ENCODE peak calls at places on chromosome 4, in ten cellular contexts. O, N, J, F, E, C, P, K, V and I are unnamed samples.

GRCh38 chr4:176340871-176341685 is 21.3 kb downstream of the SPCS3 start:
- DNase-seq in F (no peak), J (no peak), O (peak), K (peak), V (no peak), N (no peak), P (no peak), E (peak), C (peak), I (peak)

GRCh38 chr4:1249731-1250526 is 999 bp upstream of the CTBP1 start:
- DNase-seq in F (peak), J (peak), E (peak), C (peak), K (peak), O (peak), V (peak), P (no peak), N (no peak), I (no peak)

GRCh38 chr4:176841730-176842129 is 49.0 kb upstream of the VEGFC start:
- DNase-seq in J (no peak), E (no peak), F (no peak), N (no peak), P (peak), O (peak), V (no peak), C (peak), K (no peak), I (no peak)

GRCh38 chr4:42302348-42302747 is 94.9 kb upstream of the SHISA3 start:
- DNase-seq in O (peak), K (peak), V (no peak), P (no peak), C (no peak), N (no peak), E (peak), J (no peak), F (no peak), I (peak)

GRCh38 chr4:44772340-44772739 is 46.0 kb upstream of the GNPDA2 start:
- DNase-seq in F (no peak), C (no peak), P (no peak), E (no peak), O (no peak), K (no peak), N (no peak), J (no peak), V (no peak), I (no peak)

GRCh38 chr4:110609044-110609750 is 13.7 kb downstream of the PITX2 start:
- DNase-seq in C (no peak), E (no peak), J (no peak), P (no peak), N (no peak), F (no peak), K (no peak), V (no peak), O (no peak), I (peak)

GRCh38 chr4:5157721-5158390 is 106.6 kb downstream of the STK32B start:
- DNase-seq in N (no peak), F (no peak), J (no peak), P (no peak), E (no peak), O (no peak), V (no peak), K (no peak), C (no peak), I (no peak)

GRCh38 chr4:85807247-85807915 is 332.4 kb downstream of the ARHGAP24 start:
- DNase-seq in E (no peak), F (no peak), N (peak), K (no peak), P (no peak), C (peak), J (peak), V (no peak), O (peak), I (no peak)

GRCh38 chr4:32215277-32215676 is 1495.1 kb downstream of the PCDH7 start:
- DNase-seq in P (no peak), N (no peak), E (no peak), C (no peak), O (no peak), K (no peak), V (peak), J (no peak), F (no peak), I (no peak)

GRCh38 chr4:75142377-75142776 is 209.5 kb downstream of the PARM1 start:
- DNase-seq in E (no peak), P (no peak), J (no peak), K (no peak), N (no peak), V (no peak), F (no peak), O (no peak), C (peak), I (no peak)

GRCh38 chr4:30536231-30536630 is 183.9 kb upstream of the PCDH7 start:
- DNase-seq in F (no peak), J (no peak), C (no peak), N (no peak), V (no peak), K (no peak), E (no peak), P (no peak), O (peak), I (no peak)

GRCh38 chr4:14361084-14361483 is 641.2 kb upstream of the CPEB2 start:
- DNase-seq in J (no peak), V (no peak), F (no peak), C (peak), O (no peak), E (no peak), N (no peak), P (no peak), K (no peak), I (no peak)

DNA sequence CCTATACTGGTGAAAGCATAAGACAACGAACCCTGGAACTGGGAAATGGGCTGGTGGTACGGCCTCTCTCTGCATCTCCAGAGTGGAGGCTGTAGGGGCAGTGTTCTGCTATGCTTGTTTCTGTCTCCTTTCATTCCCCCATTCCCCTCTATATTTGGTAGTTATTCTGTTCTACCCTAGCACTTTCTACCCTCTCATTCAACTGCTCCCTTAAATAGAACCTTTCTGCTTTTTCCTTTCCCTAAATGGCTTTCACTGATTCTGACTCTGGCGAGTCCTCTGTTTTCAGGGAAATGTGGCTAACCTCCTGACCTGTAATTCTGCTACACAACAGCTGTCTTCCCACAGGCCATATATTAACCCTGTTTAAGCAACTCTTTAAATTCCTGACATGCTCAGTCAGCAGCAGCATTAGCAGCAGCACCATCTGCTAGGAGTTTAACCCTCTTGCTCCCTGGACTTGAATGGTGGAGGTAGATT is 94.2 kb downstream of the CXCL13 start:
- DNase-seq in E (no peak), N (no peak), K (no peak), V (no peak), F (no peak), O (peak), J (no peak), P (peak), C (peak), I (peak)
- TF ChIP-seq CTCF in E (no peak), N (no peak), K (no peak), V (no peak), F (no peak), O (peak), J (peak), P (no peak), C (no peak), I (peak)

GRCh38 chr4:83455300-83456183 is at the start of the genes HELQ and MRPS18C:
- DNase-seq in O (peak), E (peak), V (peak), P (peak), J (peak), K (peak), N (peak), F (peak), C (peak), I (peak)
- TF ChIP-seq CTCF in O (peak), E (peak), V (no peak), P (no peak), J (peak), K (no peak), N (peak), F (peak), C (no peak), I (no peak)

GRCh38 chr4:184100297-184100885 is 117.3 kb downstream of the ENPP6 start:
- DNase-seq in E (peak), V (peak), P (no peak), F (peak), O (peak), C (no peak), N (peak), J (no peak), K (no peak), I (peak)
- TF ChIP-seq CTCF in E (peak), V (peak), P (peak), F (peak), O (peak), C (peak), N (peak), J (no peak), K (no peak), I (peak)

DNA sequence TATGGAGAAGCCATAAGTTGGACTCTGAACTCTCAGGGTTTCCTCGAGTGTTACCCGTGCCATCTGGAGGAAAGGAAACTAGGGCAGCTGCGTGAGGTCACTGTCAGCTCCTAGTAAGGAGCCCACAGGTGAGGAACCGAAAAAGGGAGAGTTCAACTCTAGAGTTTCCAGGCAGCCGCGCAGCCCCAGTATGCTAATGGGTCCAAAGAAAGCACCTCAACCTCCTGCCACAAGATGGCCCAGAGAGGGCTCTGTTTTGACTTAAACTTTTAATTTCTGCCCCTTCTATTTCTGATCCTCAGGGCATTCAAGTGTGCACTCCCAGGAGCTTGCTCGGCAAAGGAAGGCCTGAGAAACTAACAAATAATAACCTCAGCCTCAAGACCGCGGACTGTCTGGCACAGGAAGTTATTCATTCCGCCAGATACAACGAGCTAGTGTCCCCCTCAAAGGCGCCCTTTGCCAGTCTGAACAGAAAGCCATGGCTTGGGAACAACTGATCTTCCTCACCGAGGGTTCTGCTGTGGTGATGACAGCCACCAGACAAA is 13.9 kb downstream of the SCARB2 start:
- DNase-seq in C (no peak), J (no peak), V (no peak), N (peak), P (no peak), E (peak), K (no peak), F (no peak), O (peak), I (no peak)
- TF ChIP-seq CTCF in C (no peak), J (no peak), V (no peak), N (no peak), P (no peak), E (no peak), K (no peak), F (no peak), O (peak), I (no peak)

DNA sequence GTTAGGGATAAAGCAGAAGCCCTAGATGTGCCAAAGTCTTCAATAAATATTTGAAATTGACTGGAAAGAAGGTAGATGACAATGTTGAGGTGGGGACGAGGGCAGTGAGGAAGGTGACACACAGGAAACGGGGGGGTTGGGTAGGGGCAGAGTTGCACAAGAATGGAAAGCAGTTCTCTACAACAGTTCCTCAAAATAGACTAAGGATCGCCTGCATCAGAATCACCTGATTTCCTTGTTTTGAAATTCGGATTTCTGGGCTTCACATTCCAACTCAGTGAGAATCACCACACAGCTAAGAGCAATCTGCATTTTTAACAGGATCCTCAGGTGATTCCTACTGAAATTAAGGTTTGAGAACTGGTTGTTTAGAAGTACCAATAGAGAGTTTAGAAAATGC is 70.6 kb downstream of the ARFIP1 start:
- DNase-seq in V (no peak), J (no peak), N (no peak), E (peak), K (peak), C (peak), O (peak), F (peak), P (no peak), I (no peak)
- TF ChIP-seq CTCF in V (no peak), J (no peak), N (no peak), E (no peak), K (no peak), C (no peak), O (no peak), F (no peak), P (no peak), I (no peak)

GRCh38 chr4:115042496-115042895 is 70.9 kb downstream of the NDST4 start:
- DNase-seq in P (no peak), N (no peak), K (no peak), J (no peak), F (no peak), O (no peak), V (no peak), C (peak), E (no peak), I (no peak)
- TF ChIP-seq CTCF in P (peak), N (peak), K (no peak), J (no peak), F (no peak), O (peak), V (no peak), C (peak), E (peak), I (peak)

DNA sequence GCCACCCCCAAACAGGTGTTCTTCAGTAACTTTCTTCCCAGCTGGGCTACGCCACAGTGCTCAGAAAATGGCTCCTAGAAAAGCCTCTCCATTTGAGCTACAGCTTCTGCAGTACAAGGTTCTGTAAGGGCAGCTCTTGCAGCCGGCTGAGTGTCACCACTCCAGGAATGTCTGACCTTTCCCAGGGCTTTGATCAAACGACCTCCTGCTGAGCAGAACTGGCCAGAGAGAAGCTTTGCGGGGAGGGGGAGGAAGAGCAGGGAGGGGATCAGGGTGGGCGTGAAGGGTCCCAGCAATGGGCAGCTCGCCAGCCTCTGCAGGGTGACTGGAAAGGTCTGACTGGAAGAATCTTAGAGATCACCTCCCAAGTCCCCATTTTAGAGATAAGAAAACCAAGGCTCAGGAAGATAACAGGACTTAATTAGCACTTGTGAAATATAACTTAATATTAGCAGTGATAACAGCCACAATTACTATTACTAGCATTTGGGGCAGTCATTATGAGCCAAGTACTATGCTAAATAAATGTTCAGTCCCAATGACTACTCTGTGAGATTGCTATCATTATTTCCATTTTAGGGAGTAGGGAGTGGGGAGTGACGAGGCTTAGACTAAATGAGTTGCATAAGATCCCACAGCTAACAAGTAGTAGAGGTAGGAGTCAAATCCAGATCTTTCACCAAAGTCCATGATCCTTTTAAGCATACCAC is 51.1 kb downstream of the LEF1 start:
- DNase-seq in J (no peak), V (no peak), E (no peak), C (no peak), O (no peak), F (no peak), K (no peak), P (no peak), N (no peak), I (peak)
- TF ChIP-seq CTCF in J (no peak), V (no peak), E (no peak), C (no peak), O (no peak), F (no peak), K (no peak), P (no peak), N (no peak), I (no peak)